ENCODE peak calls at places on chromosomes 3 and 15, in seven cellular contexts. One of them, this sample, is unnamed. For H3K4me1, the result is how much of the 10 kb centered on the place peaks cover.

GRCh38 chr3:141279074-141279945 is 47.7 kb downstream of the PXYLP1 start:
- DNase-seq in left ventricle myocardium inferior: no peak
- DNase-seq in uterus: no peak
- DNase-seq in astrocyte: peak
- DNase-seq in spleen: no peak
- DNase-seq in upper lobe of right lung: no peak
- DNase-seq in Panc1: no peak
- DNase-seq in this sample: no peak

GRCh38 chr3:142501004-142501926 is 53.4 kb upstream of the XRN1 start:
- DNase-seq in uterus: no peak
- DNase-seq in left ventricle myocardium inferior: no peak
- DNase-seq in upper lobe of right lung: no peak
- DNase-seq in astrocyte: peak
- DNase-seq in spleen: no peak
- DNase-seq in Panc1: peak
- DNase-seq in this sample: no peak

GRCh38 chr15:40310001-40310959 is 2.5 kb upstream of the PLCB2 start:
- DNase-seq in upper lobe of right lung: peak
- DNase-seq in astrocyte: no peak
- DNase-seq in uterus: no peak
- DNase-seq in Panc1: peak
- DNase-seq in spleen: peak
- DNase-seq in left ventricle myocardium inferior: peak
- DNase-seq in this sample: no peak

GRCh38 chr3:113088616-113089015 is 97.8 kb downstream of the GTPBP8 start:
- DNase-seq in upper lobe of right lung: no peak
- DNase-seq in uterus: no peak
- DNase-seq in Panc1: no peak
- DNase-seq in astrocyte: no peak
- DNase-seq in left ventricle myocardium inferior: no peak
- DNase-seq in spleen: no peak
- DNase-seq in this sample: no peak

GRCh38 chr3:132222868-132223538 is 94.2 kb upstream of the ACP3 start:
- DNase-seq in upper lobe of right lung: no peak
- DNase-seq in Panc1: no peak
- DNase-seq in spleen: no peak
- DNase-seq in uterus: no peak
- DNase-seq in astrocyte: no peak
- DNase-seq in left ventricle myocardium inferior: no peak
- DNase-seq in this sample: no peak

GRCh38 chr15:69044899-69045298 is 30.4 kb downstream of the NOX5 start:
- DNase-seq in astrocyte: peak
- DNase-seq in uterus: no peak
- DNase-seq in spleen: no peak
- DNase-seq in upper lobe of right lung: no peak
- DNase-seq in Panc1: no peak
- DNase-seq in left ventricle myocardium inferior: no peak
- DNase-seq in this sample: peak

GRCh38 chr3:65908588-65908987 is 130.1 kb downstream of the MAGI1 start:
- DNase-seq in uterus: no peak
- DNase-seq in left ventricle myocardium inferior: no peak
- DNase-seq in upper lobe of right lung: no peak
- DNase-seq in spleen: no peak
- DNase-seq in Panc1: no peak
- DNase-seq in astrocyte: no peak
- DNase-seq in this sample: no peak

GRCh38 chr3:71926242-71926560 is 141.3 kb upstream of the PROK2 start:
- DNase-seq in Panc1: no peak
- DNase-seq in astrocyte: no peak
- DNase-seq in spleen: no peak
- DNase-seq in uterus: peak
- DNase-seq in upper lobe of right lung: no peak
- DNase-seq in left ventricle myocardium inferior: no peak
- DNase-seq in this sample: peak

GRCh38 chr3:124514681-124515080 is 215.6 kb upstream of the UMPS start:
- DNase-seq in spleen: no peak
- DNase-seq in Panc1: no peak
- DNase-seq in uterus: no peak
- DNase-seq in left ventricle myocardium inferior: no peak
- DNase-seq in upper lobe of right lung: no peak
- DNase-seq in astrocyte: no peak
- DNase-seq in this sample: no peak

GRCh38 chr3:141060287-141060686 is 9.1 kb downstream of the SPSB4 start:
- DNase-seq in Panc1: no peak
- DNase-seq in uterus: no peak
- DNase-seq in spleen: no peak
- DNase-seq in left ventricle myocardium inferior: no peak
- DNase-seq in upper lobe of right lung: no peak
- DNase-seq in astrocyte: no peak
- DNase-seq in this sample: no peak

GRCh38 chr3:46987485-46988401 is 8.3 kb downstream of the NBEAL2 start:
- DNase-seq in spleen: peak
- DNase-seq in astrocyte: no peak
- DNase-seq in upper lobe of right lung: peak
- DNase-seq in uterus: no peak
- DNase-seq in Panc1: no peak
- DNase-seq in left ventricle myocardium inferior: peak
- DNase-seq in this sample: peak

GRCh38 chr15:63185206-63185605 is 4.2 kb upstream of the RAB8B start:
- DNase-seq in spleen: no peak
- DNase-seq in left ventricle myocardium inferior: no peak
- DNase-seq in uterus: no peak
- DNase-seq in upper lobe of right lung: no peak
- DNase-seq in astrocyte: no peak
- DNase-seq in Panc1: no peak
- DNase-seq in this sample: no peak

GRCh38 chr3:18237251-18238005 is 187.7 kb downstream of the SATB1 start:
- DNase-seq in uterus: no peak
- DNase-seq in astrocyte: peak
- DNase-seq in left ventricle myocardium inferior: no peak
- DNase-seq in Panc1: no peak
- DNase-seq in spleen: no peak
- DNase-seq in upper lobe of right lung: no peak
- DNase-seq in this sample: peak

GRCh38 chr3:10074666-10075065 is 33.4 kb downstream of the FANCD2OS start:
- DNase-seq in left ventricle myocardium inferior: no peak
- DNase-seq in astrocyte: no peak
- DNase-seq in uterus: no peak
- DNase-seq in Panc1: no peak
- DNase-seq in spleen: no peak
- DNase-seq in upper lobe of right lung: no peak
- DNase-seq in this sample: no peak

GRCh38 chr3:42177068-42177800 is 86.1 kb downstream of the TRAK1 start:
- DNase-seq in left ventricle myocardium inferior: no peak
- DNase-seq in astrocyte: no peak
- DNase-seq in uterus: no peak
- DNase-seq in upper lobe of right lung: no peak
- DNase-seq in spleen: no peak
- DNase-seq in Panc1: no peak
- DNase-seq in this sample: no peak

GRCh38 chr3:44077267-44077666 is 164.4 kb upstream of the TOPAZ1 start:
- DNase-seq in uterus: no peak
- DNase-seq in Panc1: no peak
- DNase-seq in spleen: no peak
- DNase-seq in astrocyte: no peak
- DNase-seq in left ventricle myocardium inferior: no peak
- DNase-seq in upper lobe of right lung: no peak
- DNase-seq in this sample: no peak

GRCh38 chr3:127107491-127108375 is 85.2 kb upstream of the PRR23E start:
- DNase-seq in upper lobe of right lung: no peak
- DNase-seq in Panc1: no peak
- DNase-seq in uterus: no peak
- DNase-seq in spleen: no peak
- DNase-seq in astrocyte: no peak
- DNase-seq in left ventricle myocardium inferior: no peak
- DNase-seq in this sample: no peak

GRCh38 chr3:83500422-83500821 is 1458.4 kb upstream of the CADM2 start:
- DNase-seq in upper lobe of right lung: no peak
- DNase-seq in left ventricle myocardium inferior: no peak
- DNase-seq in uterus: no peak
- DNase-seq in spleen: no peak
- DNase-seq in astrocyte: peak
- DNase-seq in Panc1: no peak
- DNase-seq in this sample: no peak

DNA sequence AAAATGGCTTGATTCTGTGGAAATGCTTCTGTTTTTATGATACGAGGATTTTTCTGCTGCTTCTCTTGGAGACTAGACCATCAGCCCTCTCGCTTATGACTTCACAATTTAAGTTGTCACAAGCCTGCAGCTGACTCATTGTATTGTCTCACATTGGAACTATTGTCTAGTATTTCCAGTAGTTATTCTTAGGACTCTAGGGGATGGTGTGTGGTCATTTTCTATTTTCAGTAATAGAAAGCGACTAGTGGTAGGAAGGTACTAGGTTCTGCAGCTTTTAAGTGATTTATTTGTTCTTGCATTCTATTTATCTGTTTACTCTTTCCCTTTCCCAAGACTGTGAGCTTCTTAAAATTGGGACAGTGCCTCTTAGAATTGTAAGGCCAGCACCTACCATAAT is 66.3 kb upstream of the CRTC3 start:
- DNase-seq in left ventricle myocardium inferior: no peak
- DNase-seq in Panc1: peak
- DNase-seq in uterus: peak
- DNase-seq in spleen: no peak
- DNase-seq in astrocyte: peak
- DNase-seq in upper lobe of right lung: no peak
- DNase-seq in this sample: no peak
- H3K4me1 ChIP-seq in left ventricle myocardium inferior: half or more
- H3K4me1 ChIP-seq in Panc1: under half
- H3K4me1 ChIP-seq in uterus: under half
- H3K4me1 ChIP-seq in spleen: under half
- H3K4me1 ChIP-seq in astrocyte: under half
- H3K4me1 ChIP-seq in upper lobe of right lung: under half
- H3K4me1 ChIP-seq in this sample: under half

GRCh38 chr15:45550436-45550835 is 27.9 kb upstream of the SLC30A4 start:
- DNase-seq in astrocyte: peak
- DNase-seq in left ventricle myocardium inferior: no peak
- DNase-seq in upper lobe of right lung: no peak
- DNase-seq in spleen: no peak
- DNase-seq in Panc1: no peak
- DNase-seq in uterus: no peak
- DNase-seq in this sample: no peak
- TF ChIP-seq CTCF in astrocyte: no peak
- TF ChIP-seq CTCF in left ventricle myocardium inferior: no peak
- TF ChIP-seq CTCF in upper lobe of right lung: no peak
- TF ChIP-seq CTCF in spleen: no peak
- TF ChIP-seq CTCF in Panc1: no peak
- TF ChIP-seq CTCF in uterus: no peak
- TF ChIP-seq CTCF in this sample: no peak

GRCh38 chr15:89396723-89397652 is 62.4 kb upstream of the POLG start:
- DNase-seq in Panc1: no peak
- DNase-seq in spleen: peak
- DNase-seq in astrocyte: no peak
- DNase-seq in left ventricle myocardium inferior: no peak
- DNase-seq in upper lobe of right lung: no peak
- DNase-seq in uterus: no peak
- DNase-seq in this sample: no peak

GRCh38 chr15:89399390-89400120 is 64.9 kb upstream of the POLG start:
- DNase-seq in astrocyte: no peak
- DNase-seq in uterus: no peak
- DNase-seq in spleen: peak
- DNase-seq in left ventricle myocardium inferior: no peak
- DNase-seq in upper lobe of right lung: no peak
- DNase-seq in Panc1: no peak
- DNase-seq in this sample: no peak

GRCh38 chr15:89397653-89398023 is 63.0 kb upstream of the POLG start:
- DNase-seq in spleen: no peak
- DNase-seq in Panc1: no peak
- DNase-seq in astrocyte: no peak
- DNase-seq in left ventricle myocardium inferior: no peak
- DNase-seq in upper lobe of right lung: no peak
- DNase-seq in uterus: no peak
- DNase-seq in this sample: no peak

GRCh38 chr15:89400121-89400996 is 65.7 kb upstream of the POLG start:
- DNase-seq in uterus: no peak
- DNase-seq in left ventricle myocardium inferior: no peak
- DNase-seq in upper lobe of right lung: no peak
- DNase-seq in spleen: peak
- DNase-seq in astrocyte: no peak
- DNase-seq in Panc1: no peak
- DNase-seq in this sample: no peak

GRCh38 chr15:89399070-89399389 is 64.4 kb upstream of the POLG start:
- DNase-seq in uterus: no peak
- DNase-seq in astrocyte: no peak
- DNase-seq in upper lobe of right lung: no peak
- DNase-seq in spleen: no peak
- DNase-seq in left ventricle myocardium inferior: no peak
- DNase-seq in Panc1: no peak
- DNase-seq in this sample: no peak
- H3K4me3 ChIP-seq in uterus: no peak
- H3K4me3 ChIP-seq in astrocyte: no peak
- H3K4me3 ChIP-seq in upper lobe of right lung: no peak
- H3K4me3 ChIP-seq in spleen: peak
- H3K4me3 ChIP-seq in left ventricle myocardium inferior: peak
- H3K4me3 ChIP-seq in Panc1: peak
- H3K4me3 ChIP-seq in this sample: no peak

GRCh38 chr3:64351713-64352595 is 126.7 kb upstream of the PRICKLE2 start:
- DNase-seq in upper lobe of right lung: no peak
- DNase-seq in spleen: no peak
- DNase-seq in Panc1: no peak
- DNase-seq in left ventricle myocardium inferior: no peak
- DNase-seq in astrocyte: peak
- DNase-seq in uterus: no peak
- DNase-seq in this sample: peak

GRCh38 chr3:64354956-64355355 is 129.7 kb upstream of the PRICKLE2 start:
- DNase-seq in uterus: no peak
- DNase-seq in astrocyte: no peak
- DNase-seq in Panc1: no peak
- DNase-seq in spleen: no peak
- DNase-seq in upper lobe of right lung: no peak
- DNase-seq in left ventricle myocardium inferior: no peak
- DNase-seq in this sample: no peak

GRCh38 chr3:64354221-64354620 is 129.0 kb upstream of the PRICKLE2 start:
- DNase-seq in Panc1: no peak
- DNase-seq in astrocyte: peak
- DNase-seq in left ventricle myocardium inferior: no peak
- DNase-seq in upper lobe of right lung: no peak
- DNase-seq in uterus: no peak
- DNase-seq in spleen: no peak
- DNase-seq in this sample: peak

GRCh38 chr3:64352596-64352989 is 127.3 kb upstream of the PRICKLE2 start:
- DNase-seq in astrocyte: no peak
- DNase-seq in left ventricle myocardium inferior: no peak
- DNase-seq in Panc1: no peak
- DNase-seq in spleen: no peak
- DNase-seq in uterus: no peak
- DNase-seq in upper lobe of right lung: no peak
- DNase-seq in this sample: no peak

GRCh38 chr3:64353256-64353655 is 128.0 kb upstream of the PRICKLE2 start:
- DNase-seq in astrocyte: peak
- DNase-seq in uterus: no peak
- DNase-seq in left ventricle myocardium inferior: no peak
- DNase-seq in spleen: no peak
- DNase-seq in Panc1: no peak
- DNase-seq in upper lobe of right lung: no peak
- DNase-seq in this sample: no peak
- H3K4me1 ChIP-seq in astrocyte: under half
- H3K4me1 ChIP-seq in uterus: under half
- H3K4me1 ChIP-seq in left ventricle myocardium inferior: under half
- H3K4me1 ChIP-seq in spleen: under half
- H3K4me1 ChIP-seq in Panc1: under half
- H3K4me1 ChIP-seq in upper lobe of right lung: under half
- H3K4me1 ChIP-seq in this sample: under half

GRCh38 chr3:133487920-133488540 is 85.5 kb upstream of the CDV3 start:
- DNase-seq in uterus: no peak
- DNase-seq in spleen: no peak
- DNase-seq in astrocyte: no peak
- DNase-seq in Panc1: no peak
- DNase-seq in upper lobe of right lung: no peak
- DNase-seq in left ventricle myocardium inferior: no peak
- DNase-seq in this sample: no peak
- TF ChIP-seq CTCF in uterus: peak
- TF ChIP-seq CTCF in spleen: peak
- TF ChIP-seq CTCF in astrocyte: peak
- TF ChIP-seq CTCF in Panc1: no peak
- TF ChIP-seq CTCF in upper lobe of right lung: peak
- TF ChIP-seq CTCF in left ventricle myocardium inferior: peak
- TF ChIP-seq CTCF in this sample: peak

This sample was measured in keratinocyte.